ENCODE peak calls at places on chromosome 16, in nine cellular contexts. One of them, this sample, is unnamed.

GRCh38 chr16:85350146-85350728 is 238.0 kb upstream of the CIBAR2 start:
- DNase-seq in Caco-2: no peak
- DNase-seq in AG09309: no peak
- DNase-seq in HepG2: no peak
- DNase-seq in brain microvascular endothelial cell: no peak
- DNase-seq in choroid plexus epithelial cell: no peak
- DNase-seq in AG04450: no peak
- DNase-seq in fibroblast of lung: no peak
- DNase-seq in WTC11: no peak
- DNase-seq in this sample: no peak

GRCh38 chr16:86212706-86213426 is 297.5 kb upstream of the FOXF1 start:
- DNase-seq in Caco-2: no peak
- DNase-seq in AG09309: no peak
- DNase-seq in HepG2: no peak
- DNase-seq in brain microvascular endothelial cell: no peak
- DNase-seq in choroid plexus epithelial cell: no peak
- DNase-seq in AG04450: no peak
- DNase-seq in fibroblast of lung: no peak
- DNase-seq in WTC11: no peak
- DNase-seq in this sample: no peak

GRCh38 chr16:11431915-11432465 is 86.7 kb downstream of the RMI2 start:
- DNase-seq in Caco-2: no peak
- DNase-seq in AG09309: no peak
- DNase-seq in HepG2: peak
- DNase-seq in brain microvascular endothelial cell: no peak
- DNase-seq in choroid plexus epithelial cell: peak
- DNase-seq in AG04450: no peak
- DNase-seq in fibroblast of lung: peak
- DNase-seq in WTC11: no peak
- DNase-seq in this sample: no peak

GRCh38 chr16:31082368-31083045 is 6.2 kb downstream of the PRSS53 start:
- DNase-seq in Caco-2: no peak
- DNase-seq in AG09309: no peak
- DNase-seq in HepG2: no peak
- DNase-seq in brain microvascular endothelial cell: no peak
- DNase-seq in choroid plexus epithelial cell: no peak
- DNase-seq in AG04450: no peak
- DNase-seq in fibroblast of lung: no peak
- DNase-seq in WTC11: no peak
- DNase-seq in this sample: no peak

GRCh38 chr16:53876811-53877210 is 172.9 kb downstream of the FTO start:
- DNase-seq in Caco-2: no peak
- DNase-seq in AG09309: no peak
- DNase-seq in HepG2: no peak
- DNase-seq in brain microvascular endothelial cell: no peak
- DNase-seq in choroid plexus epithelial cell: no peak
- DNase-seq in AG04450: no peak
- DNase-seq in fibroblast of lung: no peak
- DNase-seq in WTC11: no peak
- DNase-seq in this sample: no peak

GRCh38 chr16:17313085-17313611 is 157.6 kb downstream of the XYLT1 start:
- DNase-seq in Caco-2: no peak
- DNase-seq in AG09309: no peak
- DNase-seq in HepG2: no peak
- DNase-seq in brain microvascular endothelial cell: no peak
- DNase-seq in choroid plexus epithelial cell: no peak
- DNase-seq in AG04450: no peak
- DNase-seq in fibroblast of lung: peak
- DNase-seq in WTC11: no peak
- DNase-seq in this sample: peak

GRCh38 chr16:66131895-66132294 is 234.6 kb upstream of the CDH5 start:
- DNase-seq in Caco-2: no peak
- DNase-seq in AG09309: no peak
- DNase-seq in HepG2: no peak
- DNase-seq in brain microvascular endothelial cell: no peak
- DNase-seq in choroid plexus epithelial cell: peak
- DNase-seq in AG04450: no peak
- DNase-seq in fibroblast of lung: peak
- DNase-seq in WTC11: no peak
- DNase-seq in this sample: no peak

GRCh38 chr16:11238272-11239202 is 17.5 kb downstream of the SOCS1 start:
- DNase-seq in Caco-2: no peak
- DNase-seq in AG09309: no peak
- DNase-seq in HepG2: no peak
- DNase-seq in brain microvascular endothelial cell: no peak
- DNase-seq in choroid plexus epithelial cell: no peak
- DNase-seq in AG04450: no peak
- DNase-seq in fibroblast of lung: no peak
- DNase-seq in WTC11: no peak
- DNase-seq in this sample: no peak

GRCh38 chr16:25064967-25065366 is 46.6 kb upstream of the LCMT1 start:
- DNase-seq in Caco-2: no peak
- DNase-seq in AG09309: no peak
- DNase-seq in HepG2: peak
- DNase-seq in brain microvascular endothelial cell: no peak
- DNase-seq in choroid plexus epithelial cell: no peak
- DNase-seq in AG04450: no peak
- DNase-seq in fibroblast of lung: peak
- DNase-seq in WTC11: no peak
- DNase-seq in this sample: no peak

GRCh38 chr16:56610017-56610608 is 1.7 kb downstream of the MT2A start:
- DNase-seq in Caco-2: no peak
- DNase-seq in AG09309: peak
- DNase-seq in HepG2: peak
- DNase-seq in brain microvascular endothelial cell: peak
- DNase-seq in choroid plexus epithelial cell: peak
- DNase-seq in AG04450: no peak
- DNase-seq in fibroblast of lung: peak
- DNase-seq in WTC11: no peak
- DNase-seq in this sample: no peak

GRCh38 chr16:68022728-68023537 is at the start of the genes DDX28 and DUS2:
- DNase-seq in Caco-2: peak
- DNase-seq in AG09309: peak
- DNase-seq in HepG2: peak
- DNase-seq in brain microvascular endothelial cell: peak
- DNase-seq in choroid plexus epithelial cell: peak
- DNase-seq in AG04450: peak
- DNase-seq in fibroblast of lung: peak
- DNase-seq in WTC11: peak
- DNase-seq in this sample: peak
- TF ChIP-seq CTCF in Caco-2: no peak
- TF ChIP-seq CTCF in AG09309: no peak
- TF ChIP-seq CTCF in HepG2: peak
- TF ChIP-seq CTCF in brain microvascular endothelial cell: no peak
- TF ChIP-seq CTCF in choroid plexus epithelial cell: no peak
- TF ChIP-seq CTCF in AG04450: no peak
- TF ChIP-seq CTCF in fibroblast of lung: no peak
- TF ChIP-seq CTCF in WTC11: no peak
- TF ChIP-seq CTCF in this sample: no peak

GRCh38 chr16:81719993-81720392 is 59.1 kb upstream of the PLCG2 start:
- DNase-seq in Caco-2: no peak
- DNase-seq in AG09309: no peak
- DNase-seq in HepG2: no peak
- DNase-seq in brain microvascular endothelial cell: no peak
- DNase-seq in choroid plexus epithelial cell: no peak
- DNase-seq in AG04450: no peak
- DNase-seq in fibroblast of lung: no peak
- DNase-seq in WTC11: no peak
- DNase-seq in this sample: no peak

GRCh38 chr16:81723098-81723723 is 55.9 kb upstream of the PLCG2 start:
- DNase-seq in Caco-2: peak
- DNase-seq in AG09309: peak
- DNase-seq in HepG2: peak
- DNase-seq in brain microvascular endothelial cell: peak
- DNase-seq in choroid plexus epithelial cell: peak
- DNase-seq in AG04450: no peak
- DNase-seq in fibroblast of lung: peak
- DNase-seq in WTC11: no peak
- DNase-seq in this sample: peak

GRCh38 chr16:81717662-81718189 is 61.4 kb upstream of the PLCG2 start:
- DNase-seq in Caco-2: no peak
- DNase-seq in AG09309: no peak
- DNase-seq in HepG2: no peak
- DNase-seq in brain microvascular endothelial cell: no peak
- DNase-seq in choroid plexus epithelial cell: no peak
- DNase-seq in AG04450: no peak
- DNase-seq in fibroblast of lung: no peak
- DNase-seq in WTC11: no peak
- DNase-seq in this sample: no peak

GRCh38 chr16:81718637-81719036 is 60.5 kb upstream of the PLCG2 start:
- DNase-seq in Caco-2: no peak
- DNase-seq in AG09309: no peak
- DNase-seq in HepG2: no peak
- DNase-seq in brain microvascular endothelial cell: no peak
- DNase-seq in choroid plexus epithelial cell: no peak
- DNase-seq in AG04450: no peak
- DNase-seq in fibroblast of lung: no peak
- DNase-seq in WTC11: no peak
- DNase-seq in this sample: no peak

DNA sequence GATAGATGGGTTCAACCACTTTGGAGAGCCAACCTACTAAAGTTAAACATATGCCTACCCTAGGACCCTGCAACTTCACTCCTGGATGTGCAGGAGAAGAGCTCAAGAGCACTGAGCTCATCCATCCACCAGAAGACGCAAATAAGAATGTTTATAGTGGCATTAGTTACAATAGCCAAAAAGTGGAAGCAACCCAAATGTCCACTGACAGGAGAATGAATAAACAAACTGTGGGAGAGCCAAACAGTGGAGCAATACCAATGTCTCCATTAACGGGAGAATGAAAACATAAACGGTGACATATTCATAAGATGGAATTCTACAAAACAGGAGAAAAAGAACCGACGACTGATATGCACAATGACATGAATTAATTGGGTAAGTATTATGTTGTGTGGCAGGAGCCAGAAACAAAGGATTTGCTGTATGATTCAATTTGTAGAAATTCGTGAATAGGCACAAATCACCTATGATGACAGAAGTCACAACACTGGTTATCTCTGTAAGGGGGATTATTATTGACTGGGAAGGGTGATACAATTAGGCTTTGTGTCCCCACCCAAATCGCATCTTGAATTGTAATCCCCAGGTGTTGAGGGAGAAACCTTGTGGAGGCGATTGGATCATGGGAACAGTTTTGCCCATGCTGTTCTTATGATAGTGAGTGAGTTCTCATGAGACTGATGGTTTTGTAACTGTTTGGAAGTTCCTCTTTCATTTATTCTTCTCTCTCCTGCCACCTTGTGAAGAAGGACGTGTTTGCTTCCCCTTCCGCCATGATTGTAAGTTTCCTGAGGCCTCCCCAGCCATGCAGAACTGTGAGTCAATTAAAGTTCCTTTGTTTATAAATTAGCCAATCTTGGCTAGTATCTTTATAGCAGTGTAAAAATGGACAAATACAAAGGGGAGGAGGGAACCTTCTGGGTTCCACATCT is 57.9 kb upstream of the PLCG2 start:
- DNase-seq in Caco-2: no peak
- DNase-seq in AG09309: no peak
- DNase-seq in HepG2: no peak
- DNase-seq in brain microvascular endothelial cell: no peak
- DNase-seq in choroid plexus epithelial cell: peak
- DNase-seq in AG04450: no peak
- DNase-seq in fibroblast of lung: peak
- DNase-seq in WTC11: no peak
- DNase-seq in this sample: no peak
- TF ChIP-seq CTCF in Caco-2: no peak
- TF ChIP-seq CTCF in AG09309: no peak
- TF ChIP-seq CTCF in HepG2: no peak
- TF ChIP-seq CTCF in brain microvascular endothelial cell: peak
- TF ChIP-seq CTCF in choroid plexus epithelial cell: peak
- TF ChIP-seq CTCF in AG04450: no peak
- TF ChIP-seq CTCF in fibroblast of lung: no peak
- TF ChIP-seq CTCF in WTC11: no peak
- TF ChIP-seq CTCF in this sample: no peak

DNA sequence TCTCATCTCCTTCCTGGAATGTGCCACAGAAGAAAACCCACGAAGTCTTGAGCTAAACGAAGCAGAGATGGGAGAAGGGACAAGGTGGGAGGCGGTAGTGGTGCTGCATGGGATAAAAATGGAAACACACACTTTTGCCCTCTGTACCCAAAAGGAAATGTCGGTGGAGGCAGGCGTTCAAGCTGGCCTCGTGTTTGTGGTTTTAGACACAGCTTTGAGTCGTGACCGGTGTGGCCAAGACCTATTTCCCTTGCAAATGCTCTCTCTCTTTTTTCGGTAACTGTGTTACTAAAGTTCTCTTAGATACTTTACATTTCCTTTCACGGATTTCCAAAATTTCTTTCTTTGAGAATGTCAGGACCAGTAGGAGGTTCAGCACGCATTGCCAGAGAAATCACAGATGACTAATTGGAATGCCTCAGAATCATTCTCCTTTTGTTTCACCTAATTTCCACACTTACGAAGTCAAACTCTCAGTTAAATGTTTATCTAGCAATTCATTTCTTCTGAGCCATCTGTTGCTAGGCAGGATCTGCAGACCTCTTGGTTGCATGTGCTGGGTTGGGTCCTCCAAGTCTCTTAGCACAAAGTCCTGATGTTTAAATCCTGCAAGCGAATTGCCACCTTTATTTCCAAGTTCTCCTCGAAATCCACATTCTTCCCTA is 412.3 kb downstream of the MAF start:
- DNase-seq in Caco-2: no peak
- DNase-seq in AG09309: no peak
- DNase-seq in HepG2: no peak
- DNase-seq in brain microvascular endothelial cell: no peak
- DNase-seq in choroid plexus epithelial cell: no peak
- DNase-seq in AG04450: no peak
- DNase-seq in fibroblast of lung: no peak
- DNase-seq in WTC11: no peak
- DNase-seq in this sample: no peak
- TF ChIP-seq CTCF in Caco-2: no peak
- TF ChIP-seq CTCF in AG09309: no peak
- TF ChIP-seq CTCF in HepG2: no peak
- TF ChIP-seq CTCF in brain microvascular endothelial cell: no peak
- TF ChIP-seq CTCF in choroid plexus epithelial cell: no peak
- TF ChIP-seq CTCF in AG04450: no peak
- TF ChIP-seq CTCF in fibroblast of lung: no peak
- TF ChIP-seq CTCF in WTC11: no peak
- TF ChIP-seq CTCF in this sample: no peak

DNA sequence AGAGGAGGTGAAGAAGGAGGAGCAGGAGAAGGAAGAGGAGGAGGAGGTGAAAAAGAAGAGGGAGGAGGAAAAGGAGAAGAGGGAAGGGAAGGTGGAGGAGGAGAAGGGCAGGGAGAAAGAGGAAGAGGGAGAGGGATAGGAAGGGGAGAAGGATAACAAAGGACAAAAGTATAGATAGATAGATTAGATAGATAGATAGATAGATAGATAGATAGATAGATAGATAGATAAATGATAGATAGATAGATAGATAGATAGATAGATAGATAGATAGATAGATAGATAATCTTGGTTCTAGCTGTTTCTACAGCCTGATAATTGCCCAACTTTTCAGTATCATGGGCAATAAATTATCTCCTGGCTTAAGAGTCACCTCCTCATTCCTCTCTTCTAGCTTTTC is 296.2 kb upstream of the C16orf82 start:
- DNase-seq in Caco-2: no peak
- DNase-seq in AG09309: no peak
- DNase-seq in HepG2: no peak
- DNase-seq in brain microvascular endothelial cell: no peak
- DNase-seq in choroid plexus epithelial cell: no peak
- DNase-seq in AG04450: no peak
- DNase-seq in fibroblast of lung: no peak
- DNase-seq in WTC11: no peak
- DNase-seq in this sample: no peak
- TF ChIP-seq CTCF in Caco-2: no peak
- TF ChIP-seq CTCF in AG09309: no peak
- TF ChIP-seq CTCF in HepG2: no peak
- TF ChIP-seq CTCF in brain microvascular endothelial cell: no peak
- TF ChIP-seq CTCF in choroid plexus epithelial cell: no peak
- TF ChIP-seq CTCF in AG04450: no peak
- TF ChIP-seq CTCF in fibroblast of lung: no peak
- TF ChIP-seq CTCF in WTC11: no peak
- TF ChIP-seq CTCF in this sample: no peak

GRCh38 chr16:68382296-68382718 is 66.0 kb downstream of the SMPD3 start:
- DNase-seq in Caco-2: no peak
- DNase-seq in AG09309: no peak
- DNase-seq in HepG2: no peak
- DNase-seq in brain microvascular endothelial cell: no peak
- DNase-seq in choroid plexus epithelial cell: no peak
- DNase-seq in AG04450: no peak
- DNase-seq in fibroblast of lung: no peak
- DNase-seq in WTC11: peak
- DNase-seq in this sample: peak
- TF ChIP-seq CTCF in Caco-2: peak
- TF ChIP-seq CTCF in AG09309: peak
- TF ChIP-seq CTCF in HepG2: peak
- TF ChIP-seq CTCF in brain microvascular endothelial cell: peak
- TF ChIP-seq CTCF in choroid plexus epithelial cell: peak
- TF ChIP-seq CTCF in AG04450: peak
- TF ChIP-seq CTCF in fibroblast of lung: no peak
- TF ChIP-seq CTCF in WTC11: peak
- TF ChIP-seq CTCF in this sample: peak

This sample was measured in Calu3.